ENCODE peak calls at places on chromosomes 6 and 20, in eight cellular contexts. H, P, T, D, N, C, G and E are unnamed samples.

GRCh38 chr6:24009319-24009718 is 116.7 kb upstream of the NRSN1 start:
- DNase-seq in H (no peak), P (no peak), T (no peak), D (no peak), N (no peak), C (no peak), G (no peak), E (no peak)

GRCh38 chr6:112482373-112482772 is 135.2 kb downstream of the RFPL4B start:
- DNase-seq in H (no peak), P (no peak), T (no peak), D (no peak), N (no peak), C (no peak), G (no peak), E (no peak)

GRCh38 chr20:39291301-39291700 is 329.2 kb downstream of the DHX35 start:
- DNase-seq in H (no peak), P (no peak), T (no peak), D (no peak), N (no peak), C (no peak), G (peak), E (no peak)

GRCh38 chr6:132060591-132060990 is 109.4 kb upstream of the CCN2 start:
- DNase-seq in H (no peak), P (no peak), T (peak), D (no peak), N (no peak), C (no peak), G (peak), E (no peak)

GRCh38 chr6:506508-506907 is 115.0 kb downstream of the IRF4 start:
- DNase-seq in H (no peak), P (no peak), T (no peak), D (no peak), N (no peak), C (no peak), G (no peak), E (no peak)

GRCh38 chr6:11586574-11586973 is 49.0 kb downstream of the TMEM170B start:
- DNase-seq in H (peak), P (no peak), T (no peak), D (no peak), N (no peak), C (no peak), G (peak), E (no peak)

GRCh38 chr6:158819213-158819976 is at the start of gene EZR:
- DNase-seq in H (no peak), P (peak), T (peak), D (peak), N (peak), C (peak), G (peak), E (peak)

GRCh38 chr6:132333639-132334516 is 67.4 kb downstream of the MOXD1 start:
- DNase-seq in H (peak), P (no peak), T (peak), D (peak), N (peak), C (no peak), G (peak), E (no peak)

GRCh38 chr20:39049684-39050554 is 87.8 kb downstream of the DHX35 start:
- DNase-seq in H (no peak), P (peak), T (peak), D (peak), N (peak), C (peak), G (peak), E (peak)

GRCh38 chr6:3315841-3316240 is 57.1 kb downstream of the PSMG4 start:
- DNase-seq in H (no peak), P (no peak), T (no peak), D (no peak), N (peak), C (no peak), G (peak), E (no peak)

GRCh38 chr20:45630366-45630765 is 718 bp downstream of the WFDC9 start:
- DNase-seq in H (no peak), P (no peak), T (no peak), D (no peak), N (no peak), C (no peak), G (no peak), E (no peak)

GRCh38 chr20:49887251-49887827 is 28.0 kb downstream of the SPATA2 start:
- DNase-seq in H (no peak), P (no peak), T (peak), D (no peak), N (no peak), C (no peak), G (no peak), E (no peak)

GRCh38 chr6:105616521-105616920 is 213.6 kb upstream of the PREP start:
- DNase-seq in H (no peak), P (no peak), T (no peak), D (no peak), N (no peak), C (no peak), G (no peak), E (no peak)

GRCh38 chr6:37663016-37663810 is 34.5 kb downstream of the MDGA1 start:
- DNase-seq in H (no peak), P (no peak), T (no peak), D (no peak), N (no peak), C (no peak), G (peak), E (no peak)

GRCh38 chr6:130602151-130602770 is 224.9 kb upstream of the SMLR1 start:
- DNase-seq in H (peak), P (peak), T (no peak), D (no peak), N (no peak), C (no peak), G (peak), E (no peak)

GRCh38 chr6:10099086-10099499 is 315.8 kb downstream of the TFAP2A start:
- DNase-seq in H (no peak), P (peak), T (no peak), D (peak), N (no peak), C (peak), G (no peak), E (no peak)

GRCh38 chr20:11387189-11387754 is 530.4 kb upstream of the BTBD3 start:
- DNase-seq in H (peak), P (no peak), T (no peak), D (no peak), N (no peak), C (no peak), G (peak), E (no peak)

GRCh38 chr20:51446656-51447055 is 95.9 kb downstream of the NFATC2 start:
- DNase-seq in H (peak), P (no peak), T (peak), D (no peak), N (no peak), C (no peak), G (peak), E (no peak)

GRCh38 chr20:25540273-25540672 is 45.1 kb downstream of the NINL start:
- DNase-seq in H (no peak), P (peak), T (peak), D (no peak), N (peak), C (no peak), G (peak), E (peak)

GRCh38 chr6:135887069-135887468 is 35.6 kb downstream of the PDE7B start:
- DNase-seq in H (no peak), P (no peak), T (no peak), D (no peak), N (no peak), C (no peak), G (no peak), E (no peak)

GRCh38 chr6:68640506-68640875 is 5.4 kb downstream of the ADGRB3 start:
- DNase-seq in H (no peak), P (no peak), T (no peak), D (no peak), N (no peak), C (no peak), G (no peak), E (no peak)

GRCh38 chr6:21856844-21857243 is 263.3 kb downstream of the SOX4 start:
- DNase-seq in H (no peak), P (peak), T (no peak), D (no peak), N (no peak), C (no peak), G (peak), E (no peak)

GRCh38 chr6:113854531-113855499 is 2.3 kb upstream of the MARCKS start:
- DNase-seq in H (no peak), P (peak), T (peak), D (peak), N (peak), C (peak), G (peak), E (peak)

GRCh38 chr6:106908386-106908840 is 66.1 kb downstream of the CD24 start:
- DNase-seq in H (no peak), P (no peak), T (no peak), D (no peak), N (no peak), C (no peak), G (no peak), E (no peak)

GRCh38 chr20:22949710-22950109 is 85.4 kb upstream of the SSTR4 start:
- DNase-seq in H (no peak), P (no peak), T (no peak), D (no peak), N (no peak), C (no peak), G (peak), E (no peak)

GRCh38 chr20:59422911-59423520 is 122.6 kb downstream of the EDN3 start:
- DNase-seq in H (no peak), P (no peak), T (no peak), D (no peak), N (no peak), C (no peak), G (no peak), E (no peak)

GRCh38 chr6:137342607-137343186 is 123.5 kb upstream of the IFNGR1 start:
- DNase-seq in H (no peak), P (peak), T (no peak), D (no peak), N (peak), C (peak), G (no peak), E (no peak)

GRCh38 chr6:89379281-89379680 is 26.8 kb upstream of the UBE2J1 start:
- DNase-seq in H (no peak), P (peak), T (no peak), D (no peak), N (no peak), C (no peak), G (no peak), E (peak)

GRCh38 chr20:63947638-63948456 is 8.4 kb downstream of the UCKL1 start:
- DNase-seq in H (no peak), P (no peak), T (no peak), D (no peak), N (no peak), C (peak), G (no peak), E (no peak)

GRCh38 chr20:14700641-14700965 is 363.2 kb upstream of the FLRT3 start:
- DNase-seq in H (no peak), P (no peak), T (no peak), D (no peak), N (no peak), C (no peak), G (peak), E (no peak)

GRCh38 chr20:54649511-54649962 is 174.1 kb downstream of the DOK5 start:
- DNase-seq in H (peak), P (peak), T (peak), D (peak), N (peak), C (peak), G (peak), E (peak)

GRCh38 chr20:25280574-25281535 is 33.0 kb downstream of the PYGB start:
- DNase-seq in H (no peak), P (no peak), T (peak), D (peak), N (no peak), C (peak), G (no peak), E (no peak)

GRCh38 chr20:32481311-32482103 is 103.6 kb downstream of the NOL4L start:
- DNase-seq in H (no peak), P (no peak), T (no peak), D (no peak), N (peak), C (no peak), G (no peak), E (no peak)

GRCh38 chr6:105606871-105607421 is 204.1 kb upstream of the PREP start:
- DNase-seq in H (no peak), P (no peak), T (peak), D (no peak), N (no peak), C (no peak), G (no peak), E (no peak)

GRCh38 chr6:22194188-22194921 is 102.5 kb downstream of the PRL start:
- DNase-seq in H (no peak), P (peak), T (no peak), D (no peak), N (no peak), C (no peak), G (no peak), E (no peak)

GRCh38 chr6:15303162-15303919 is 57.5 kb downstream of the JARID2 start:
- DNase-seq in H (no peak), P (no peak), T (no peak), D (no peak), N (no peak), C (no peak), G (no peak), E (no peak)

GRCh38 chr6:29319931-29320330 is 18.4 kb downstream of the OR14J1 start:
- DNase-seq in H (no peak), P (no peak), T (no peak), D (no peak), N (no peak), C (no peak), G (no peak), E (no peak)

GRCh38 chr6:84522135-84522535 is 242.3 kb downstream of the TBX18 start:
- DNase-seq in H (peak), P (no peak), T (no peak), D (no peak), N (no peak), C (no peak), G (peak), E (no peak)

DNA sequence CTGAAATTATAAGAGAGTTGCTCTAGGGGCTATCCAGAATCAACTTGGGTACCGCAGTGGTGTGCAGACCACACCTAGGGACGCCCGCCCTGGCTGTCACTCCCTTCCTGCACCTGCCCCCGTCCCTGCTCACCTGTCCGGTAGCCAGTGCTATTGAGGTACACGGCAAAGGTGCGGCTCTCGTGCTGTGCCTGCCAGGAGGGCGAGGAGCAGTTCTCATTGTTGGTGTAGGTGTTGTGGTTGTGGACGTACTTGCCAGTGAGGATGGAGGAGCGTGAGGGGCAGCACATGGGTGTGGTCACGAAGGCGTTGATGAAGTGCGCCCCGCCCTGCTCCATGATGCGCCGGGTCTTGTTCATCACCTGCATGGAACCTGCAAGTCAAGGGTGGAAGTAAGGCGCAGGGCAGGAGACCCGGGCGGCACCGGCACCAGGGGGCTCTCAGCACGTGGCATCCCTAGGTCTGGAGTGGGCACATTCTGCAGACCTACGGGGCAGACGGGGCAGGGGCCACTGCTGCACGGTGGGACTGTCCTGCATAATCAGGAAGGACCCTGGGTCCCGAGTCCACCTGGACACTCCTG is 48.6 kb downstream of the SULF2 start:
- DNase-seq in H (no peak), P (no peak), T (no peak), D (no peak), N (no peak), C (no peak), G (no peak), E (no peak)
- H3K4me3 ChIP-seq in H (no peak), P (no peak), T (no peak), D (no peak), N (no peak), C (no peak), G (no peak), E (no peak)

DNA sequence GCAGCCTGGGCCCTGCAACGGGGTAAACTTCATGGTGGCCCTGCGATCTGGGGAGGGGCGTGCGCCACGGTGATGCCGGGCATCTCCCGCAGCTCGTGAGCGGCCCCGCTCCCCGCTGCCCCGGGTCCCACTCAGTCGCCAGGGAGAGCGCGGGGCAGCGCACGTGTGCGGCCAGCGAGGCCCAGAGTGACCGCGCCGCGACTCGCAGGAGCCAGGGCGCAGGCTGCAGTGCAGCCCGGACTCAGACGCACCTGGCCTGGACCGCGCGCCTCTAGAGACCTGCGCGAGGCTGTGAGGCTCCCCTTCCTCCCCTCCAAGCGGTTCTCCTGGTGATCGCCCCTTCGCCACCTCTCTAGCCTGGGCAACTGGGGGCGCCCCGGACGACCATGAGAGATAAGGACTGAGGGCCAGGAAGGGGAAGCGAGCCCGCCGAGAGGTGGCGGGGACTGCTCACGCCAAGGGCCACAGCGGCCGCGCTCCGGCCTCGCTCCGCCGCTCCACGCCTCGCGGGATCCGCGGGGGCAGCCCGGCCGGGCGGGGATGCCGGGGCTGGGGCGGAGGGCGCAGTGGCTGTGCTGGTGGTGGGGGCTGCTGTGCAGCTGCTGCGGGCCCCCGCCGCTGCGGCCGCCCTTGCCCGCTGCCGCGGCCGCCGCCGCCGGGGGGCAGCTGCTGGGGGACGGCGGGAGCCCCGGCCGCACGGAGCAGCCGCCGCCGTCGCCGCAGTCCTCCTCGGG is 684 bp downstream of the BMP6 start:
- DNase-seq in H (no peak), P (peak), T (no peak), D (no peak), N (peak), C (no peak), G (no peak), E (no peak)
- H3K4me3 ChIP-seq in H (peak), P (no peak), T (peak), D (peak), N (peak), C (peak), G (peak), E (peak)

GRCh38 chr20:608970-609369 is 1.1 kb downstream of the TCF15 start:
- DNase-seq in H (no peak), P (no peak), T (no peak), D (no peak), N (peak), C (no peak), G (no peak), E (no peak)
- H3K4me3 ChIP-seq in H (no peak), P (no peak), T (no peak), D (no peak), N (peak), C (no peak), G (no peak), E (no peak)

DNA sequence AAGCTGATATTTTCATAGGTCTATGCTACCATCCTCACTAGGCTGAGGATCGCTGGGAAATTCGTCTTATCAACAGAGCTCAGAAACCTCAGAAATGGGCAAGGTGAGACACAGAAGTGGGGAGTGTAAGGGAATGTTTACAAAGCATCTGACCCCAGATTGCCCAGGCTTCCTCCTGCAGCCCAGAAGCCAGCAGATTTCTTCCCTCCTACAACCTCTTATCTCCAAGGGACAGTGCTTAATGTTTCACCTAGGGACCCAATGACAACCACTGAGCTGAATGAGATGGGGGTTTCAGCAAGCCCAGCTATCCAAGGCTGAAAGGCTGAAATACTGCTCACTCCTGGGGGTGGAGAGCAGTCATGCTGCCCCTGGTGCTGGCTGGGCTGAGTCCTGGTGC is 52.4 kb upstream of the TBC1D7 start:
- DNase-seq in H (no peak), P (no peak), T (no peak), D (no peak), N (no peak), C (no peak), G (no peak), E (no peak)
- H3K4me3 ChIP-seq in H (no peak), P (no peak), T (no peak), D (no peak), N (no peak), C (no peak), G (no peak), E (no peak)

GRCh38 chr6:26311012-26311384 is 54.0 kb upstream of the BTN3A2 start:
- DNase-seq in H (no peak), P (peak), T (no peak), D (no peak), N (no peak), C (no peak), G (peak), E (peak)

GRCh38 chr6:26312096-26312463 is 52.9 kb upstream of the BTN3A2 start:
- DNase-seq in H (no peak), P (no peak), T (no peak), D (no peak), N (no peak), C (no peak), G (no peak), E (no peak)

GRCh38 chr6:26312501-26313390 is 52.3 kb upstream of the BTN3A2 start:
- DNase-seq in H (no peak), P (peak), T (peak), D (peak), N (no peak), C (peak), G (peak), E (peak)

GRCh38 chr6:26309731-26310142 is 55.3 kb upstream of the BTN3A2 start:
- DNase-seq in H (no peak), P (peak), T (no peak), D (no peak), N (no peak), C (no peak), G (peak), E (no peak)

DNA sequence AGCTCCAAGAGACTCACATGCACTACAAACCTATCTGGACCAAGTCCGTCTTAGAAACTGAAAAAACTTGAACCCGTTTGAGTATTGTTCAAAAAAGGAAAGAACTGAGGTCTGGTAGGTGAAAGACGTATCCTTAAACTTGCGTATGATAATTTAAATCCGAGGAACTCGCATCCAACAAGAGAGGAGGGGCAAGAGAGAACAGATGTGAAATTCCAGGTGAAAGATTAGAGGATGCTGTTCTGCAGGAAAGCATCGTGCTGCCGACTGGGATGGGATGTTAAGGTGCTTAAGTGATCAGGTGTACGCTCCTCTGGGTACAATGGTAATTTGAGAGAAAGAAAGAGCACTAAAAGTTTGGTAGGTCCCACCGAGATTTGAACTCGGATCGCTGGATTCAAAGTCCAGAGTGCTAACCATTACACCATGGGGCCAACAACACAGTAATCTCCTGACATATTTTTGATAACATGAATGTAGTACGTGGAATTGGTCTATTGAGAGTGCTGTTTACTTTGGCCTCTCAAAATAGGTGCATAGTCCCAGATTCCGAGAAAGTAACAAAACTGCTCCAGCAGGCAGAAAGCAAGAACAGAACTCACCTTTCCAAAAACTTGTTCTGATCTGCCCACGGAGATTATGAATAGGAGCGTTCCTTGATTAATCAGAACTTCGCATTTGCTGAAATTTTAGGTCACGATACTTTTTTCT is 53.5 kb upstream of the BTN3A2 start:
- DNase-seq in H (no peak), P (peak), T (peak), D (no peak), N (no peak), C (no peak), G (peak), E (peak)
- H3K4me3 ChIP-seq in H (peak), P (peak), T (no peak), D (peak), N (peak), C (peak), G (peak), E (peak)